ENCODE peak calls at places on chromosomes 6 and 20, in four cellular contexts. J, X, S and P are unnamed samples.

GRCh38 chr20:36342316-36342715 is 36.2 kb downstream of the DLGAP4 start:
- DNase-seq in J (no peak), X (no peak), S (no peak), P (no peak)

GRCh38 chr20:1940581-1940980 is 45.4 kb downstream of the SIRPA start:
- DNase-seq in X (no peak), S (no peak), J (no peak), P (no peak)

GRCh38 chr6:21228411-21228810 is 365.1 kb upstream of the SOX4 start:
- DNase-seq in X (no peak), J (no peak), S (no peak), P (no peak)

GRCh38 chr6:158817298-158818007 is 1.7 kb downstream of the EZR start:
- DNase-seq in J (peak; percentile 44), X (no peak), S (peak; percentile 63), P (no peak)

GRCh38 chr6:23414204-23414501 is 711.9 kb upstream of the NRSN1 start:
- DNase-seq in S (no peak), X (no peak), J (no peak), P (no peak)

GRCh38 chr6:4573958-4574481 is 202.2 kb upstream of the CDYL start:
- DNase-seq in X (no peak), J (no peak), S (no peak), P (no peak)

GRCh38 chr6:159998543-159998942 is 29.7 kb downstream of the IGF2R start:
- DNase-seq in J (no peak), X (no peak), S (no peak), P (no peak)

GRCh38 chr6:5162401-5162800 is 77.3 kb downstream of the PPP1R3G start:
- DNase-seq in S (no peak), X (no peak), J (no peak), P (no peak)

GRCh38 chr6:140782941-140783340 is 1349.8 kb upstream of the GJE1 start:
- DNase-seq in X (no peak), J (no peak), S (no peak), P (no peak)

GRCh38 chr6:85460154-85460950 is 10.5 kb downstream of the NT5E start:
- DNase-seq in S (no peak), J (no peak), X (no peak), P (no peak)

GRCh38 chr20:36399147-36399968 is 93.2 kb downstream of the DLGAP4 start:
- DNase-seq in X (no peak), J (peak; percentile 83), S (peak; percentile 85), P (no peak)

GRCh38 chr6:169093770-169094553 is 159.7 kb downstream of the THBS2 start:
- DNase-seq in X (no peak), J (no peak), S (no peak), P (no peak)
- H3K9me3 ChIP-seq in X (peaks cover 8% of the 10 kb centered on the region), J (peaks cover 3% of the 10 kb centered on the region), S (no peaks in the 10 kb centered on the region), P (peaks cover 6% of the 10 kb centered on the region)

GRCh38 chr20:60808003-60808402 is 444.1 kb upstream of the CDH4 start:
- DNase-seq in S (no peak), J (no peak), X (no peak), P (no peak)

GRCh38 chr20:60810561-60810960 is 441.5 kb upstream of the CDH4 start:
- DNase-seq in J (no peak), X (no peak), S (no peak), P (no peak)

GRCh38 chr20:60806824-60807223 is 445.2 kb upstream of the CDH4 start:
- DNase-seq in X (no peak), S (no peak), J (no peak), P (no peak)

GRCh38 chr20:60804918-60805631 is 447.0 kb upstream of the CDH4 start:
- DNase-seq in X (no peak), S (no peak), J (peak; percentile 17), P (no peak)

DNA sequence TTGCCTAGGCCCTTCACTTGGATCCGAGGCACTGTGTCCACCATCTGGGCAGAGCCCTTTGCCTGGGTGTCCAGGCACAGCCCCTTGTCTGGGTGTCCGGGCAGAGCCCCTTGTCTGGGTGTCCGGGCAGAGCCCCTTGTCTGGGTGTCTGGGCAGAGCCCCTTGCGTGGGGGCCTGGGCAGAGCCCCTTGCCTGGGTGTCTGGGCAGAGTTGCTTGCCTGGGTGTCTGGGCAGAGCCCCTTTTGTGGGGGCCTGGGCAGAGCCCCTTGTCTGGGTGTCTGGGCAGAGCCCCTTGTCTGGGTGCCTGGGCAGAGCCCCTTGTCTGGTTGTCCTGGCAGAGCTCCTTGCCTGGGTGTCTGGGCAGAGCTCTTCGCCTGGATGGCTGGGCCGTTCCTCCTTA is 443.4 kb upstream of the CDH4 start:
- DNase-seq in S (no peak), J (no peak), X (no peak), P (no peak)
- H3K9me3 ChIP-seq in S (no peaks in the 10 kb centered on the region), J (no peaks in the 10 kb centered on the region), X (no peaks in the 10 kb centered on the region), P (no peaks in the 10 kb centered on the region)

GRCh38 chr6:168581236-168581635 is 140.3 kb downstream of the SMOC2 start:
- DNase-seq in S (no peak), X (no peak), J (no peak), P (peak; percentile 28)
- H3K9me3 ChIP-seq in S (no peaks in the 10 kb centered on the region), X (no peaks in the 10 kb centered on the region), J (no peaks in the 10 kb centered on the region), P (no peaks in the 10 kb centered on the region)

GRCh38 chr6:170165501-170166117 is 125.3 kb downstream of the DLL1 start:
- DNase-seq in J (no peak), S (no peak), X (no peak), P (no peak)
- H3K9me3 ChIP-seq in J (no peaks in the 10 kb centered on the region), S (no peaks in the 10 kb centered on the region), X (no peaks in the 10 kb centered on the region), P (no peaks in the 10 kb centered on the region)

GRCh38 chr20:53723045-53723444 is 129.4 kb upstream of the ZNF217 start:
- DNase-seq in X (no peak), S (no peak), J (no peak), P (no peak)

GRCh38 chr20:53728359-53728758 is 134.7 kb upstream of the ZNF217 start:
- DNase-seq in J (no peak), X (no peak), S (no peak), P (no peak)

GRCh38 chr20:53722515-53723036 is 128.9 kb upstream of the ZNF217 start:
- DNase-seq in J (no peak), S (no peak), X (no peak), P (no peak)

GRCh38 chr20:53723621-53724020 is 130.0 kb upstream of the ZNF217 start:
- DNase-seq in J (no peak), S (no peak), X (no peak), P (no peak)

DNA sequence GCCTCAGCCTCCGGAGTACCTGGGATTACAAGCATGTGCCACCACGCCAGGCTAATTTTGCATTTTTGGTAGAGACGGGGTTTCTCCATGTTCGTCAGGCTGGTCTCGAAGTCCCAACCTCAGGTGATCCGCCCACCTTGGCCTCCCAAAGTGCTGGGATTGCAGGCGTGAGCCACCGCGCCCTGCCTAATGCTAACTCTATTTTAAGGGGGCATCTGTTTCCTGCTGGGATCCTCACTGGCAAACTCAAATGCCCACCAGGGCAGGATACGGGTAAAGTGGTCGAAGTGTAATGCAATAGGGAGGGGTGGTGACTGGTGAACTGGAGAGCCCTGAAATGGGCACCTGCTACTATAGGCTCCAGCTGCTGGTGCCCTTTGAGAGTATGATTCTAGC is 131.9 kb upstream of the ZNF217 start:
- DNase-seq in J (no peak), X (no peak), S (no peak), P (no peak)
- H3K9me3 ChIP-seq in J (no peaks in the 10 kb centered on the region), X (no peaks in the 10 kb centered on the region), S (no peaks in the 10 kb centered on the region), P (no peaks in the 10 kb centered on the region)